ENCODE peak calls at places on chromosomes 6 and 20, in seven cellular contexts. J is activated T-helper 17 cell treated with anti-CD3 and anti-CD28 coated beads, Interleukin-2, amount 50 U/mL, for 72 hours; R is left colon; D is aorta; C is natural killer cell; X is pancreas; L is activated naive CD4-positive, alpha-beta T cell treated with anti-CD3 and anti-CD28 coated beads, Interleukin-2, amount 50 U/mL, for 72 hours. I is an unnamed sample.

GRCh38 chr6:163437466-163437865 is 22.9 kb downstream of the QKI start:
- ATAC-seq in J (peak; percentile 24), R (no peak), D (no peak), C (no peak), X (no peak), L (no peak), I (no peak)

GRCh38 chr6:836276-836853 is 143.4 kb upstream of the EXOC2 start:
- ATAC-seq in J (no peak), R (no peak), D (no peak), C (no peak), X (no peak), L (no peak), I (no peak)

GRCh38 chr20:36273414-36274247 is 32.5 kb upstream of the DLGAP4 start:
- ATAC-seq in J (no peak), R (no peak), D (no peak), C (no peak), X (no peak), L (no peak), I (no peak)

GRCh38 chr20:25037288-25038102 is 20.4 kb downstream of the ACSS1 start:
- ATAC-seq in J (no peak), R (peak; percentile 32), D (no peak), C (no peak), X (no peak), L (peak; percentile 47), I (peak; percentile 60)

GRCh38 chr6:142165227-142165626 is 18.2 kb downstream of the VTA1 start:
- ATAC-seq in J (no peak), R (no peak), D (no peak), C (no peak), X (no peak), L (no peak), I (no peak)

GRCh38 chr20:63295422-63295821 is 2.4 kb downstream of the COL20A1 start:
- ATAC-seq in J (no peak), R (no peak), D (no peak), C (no peak), X (no peak), L (no peak), I (no peak)

GRCh38 chr6:108142240-108142639 is 23.6 kb upstream of the NR2E1 start:
- ATAC-seq in J (no peak), R (no peak), D (no peak), C (no peak), X (no peak), L (no peak), I (peak; percentile 66)

GRCh38 chr6:105511639-105512038 is 108.8 kb upstream of the PREP start:
- ATAC-seq in J (peak; percentile 37), R (no peak), D (no peak), C (no peak), X (no peak), L (no peak), I (no peak)

GRCh38 chr20:60648556-60648955 is 603.5 kb upstream of the CDH4 start:
- ATAC-seq in J (no peak), R (no peak), D (no peak), C (no peak), X (no peak), L (no peak), I (no peak)

GRCh38 chr20:41574802-41575389 is 43.3 kb downstream of the CHD6 start:
- ATAC-seq in J (no peak), R (no peak), D (no peak), C (no peak), X (no peak), L (no peak), I (no peak)

GRCh38 chr6:6565488-6565887 is 23.0 kb upstream of the LY86 start:
- ATAC-seq in J (no peak), R (no peak), D (no peak), C (no peak), X (peak; percentile 46), L (no peak), I (no peak)

GRCh38 chr6:134253681-134254080 is 64.2 kb downstream of the SGK1 start:
- ATAC-seq in J (no peak), R (no peak), D (no peak), C (no peak), X (peak; percentile 68), L (no peak), I (no peak)

GRCh38 chr6:47323887-47324286 is 14.2 kb upstream of the TNFRSF21 start:
- ATAC-seq in J (no peak), R (no peak), D (no peak), C (no peak), X (no peak), L (no peak), I (no peak)

GRCh38 chr20:57526067-57526884 is 1.3 kb upstream of the CTCFL start:
- ATAC-seq in J (no peak), R (no peak), D (no peak), C (no peak), X (no peak), L (no peak), I (no peak)

GRCh38 chr6:121844898-121845297 is 409.5 kb downstream of the GJA1 start:
- ATAC-seq in J (no peak), R (no peak), D (no peak), C (no peak), X (no peak), L (no peak), I (no peak)

GRCh38 chr6:13272131-13273046 is 55.9 kb downstream of the TBC1D7 start:
- ATAC-seq in J (no peak), R (peak; percentile 48), D (peak; percentile 49), C (peak; percentile 54), X (peak; percentile 12), L (no peak), I (peak; percentile 86)

GRCh38 chr6:51049983-51050877 is 231.6 kb downstream of the TFAP2B start:
- ATAC-seq in J (no peak), R (no peak), D (no peak), C (no peak), X (no peak), L (no peak), I (no peak)

GRCh38 chr6:14000901-14001300 is 76.1 kb downstream of the RNF182 start:
- ATAC-seq in J (no peak), R (no peak), D (no peak), C (no peak), X (no peak), L (no peak), I (no peak)

GRCh38 chr6:43786664-43787329 is 16.8 kb downstream of the VEGFA start:
- ATAC-seq in J (no peak), R (peak; percentile 41), D (no peak), C (no peak), X (peak; percentile 10), L (no peak), I (no peak)

I was measured in stimulated activated memory B cell treated with anti-CD40 and anti-IgM and Interleukin-4, amounts not matched to agents 10 μg/mL and 1 μg/mL and 100 μg/mL, for 72 hours.